ENCODE peak calls at places on chromosomes 7 and 10, in four cellular contexts. One of them, this sample, is unnamed.

GRCh38 chr10:43120948-43121290 is 17.3 kb upstream of the CSGALNACT2 start:
- DNase-seq in HCT116: no peak
- DNase-seq in SK-N-SH: no peak
- DNase-seq in HepG2: no peak
- DNase-seq in this sample: no peak

GRCh38 chr7:1853619-1854520 is 183.8 kb downstream of the ELFN1 start:
- DNase-seq in HepG2: no peak
- DNase-seq in SK-N-SH: no peak
- DNase-seq in HCT116: no peak
- DNase-seq in this sample: no peak

GRCh38 chr10:114343623-114344306 is 60.5 kb downstream of the AFAP1L2 start:
- DNase-seq in SK-N-SH: no peak
- DNase-seq in HepG2: no peak
- DNase-seq in HCT116: no peak
- DNase-seq in this sample: no peak

GRCh38 chr10:89283988-89284475 is 17.8 kb upstream of the IFIT2 start:
- DNase-seq in SK-N-SH: peak; percentile 70
- DNase-seq in HCT116: no peak
- DNase-seq in HepG2: peak; percentile 16
- DNase-seq in this sample: no peak

GRCh38 chr7:50209461-50210161 is 94.9 kb upstream of the IKZF1 start:
- DNase-seq in SK-N-SH: no peak
- DNase-seq in HCT116: no peak
- DNase-seq in HepG2: no peak
- DNase-seq in this sample: no peak

GRCh38 chr10:100781145-100781665 is 35.8 kb downstream of the PAX2 start:
- DNase-seq in HepG2: no peak
- DNase-seq in SK-N-SH: no peak
- DNase-seq in HCT116: no peak
- DNase-seq in this sample: no peak

GRCh38 chr10:126094537-126094936 is 198.2 kb downstream of the FANK1 start:
- DNase-seq in HepG2: no peak
- DNase-seq in SK-N-SH: no peak
- DNase-seq in HCT116: no peak
- DNase-seq in this sample: no peak

GRCh38 chr7:149782682-149783345 is 9.4 kb upstream of the ZNF467 start:
- DNase-seq in SK-N-SH: no peak
- DNase-seq in HCT116: no peak
- DNase-seq in HepG2: no peak
- DNase-seq in this sample: no peak

GRCh38 chr10:95268438-95268837 is 22.4 kb downstream of the PDLIM1 start:
- DNase-seq in SK-N-SH: peak; percentile 53
- DNase-seq in HCT116: no peak
- DNase-seq in HepG2: no peak
- DNase-seq in this sample: no peak

GRCh38 chr10:49167629-49168540 is 20.3 kb downstream of the TMEM273 start:
- DNase-seq in HepG2: no peak
- DNase-seq in HCT116: no peak
- DNase-seq in SK-N-SH: no peak
- DNase-seq in this sample: no peak

GRCh38 chr7:5586279-5586962 is 162.8 kb upstream of the TNRC18 start:
- DNase-seq in HepG2: no peak
- DNase-seq in HCT116: no peak
- DNase-seq in SK-N-SH: peak; percentile 36
- DNase-seq in this sample: no peak

GRCh38 chr7:2643386-2644229 is 11.8 kb downstream of the TTYH3 start:
- DNase-seq in SK-N-SH: peak; percentile 70
- DNase-seq in HCT116: no peak
- DNase-seq in HepG2: no peak
- DNase-seq in this sample: no peak

GRCh38 chr7:40937879-40938278 is 765.0 kb downstream of the INHBA start:
- DNase-seq in HepG2: no peak
- DNase-seq in SK-N-SH: no peak
- DNase-seq in HCT116: no peak
- DNase-seq in this sample: no peak

GRCh38 chr10:130470973-130471372 is 334.8 kb downstream of the GLRX3 start:
- DNase-seq in SK-N-SH: no peak
- DNase-seq in HepG2: no peak
- DNase-seq in HCT116: no peak
- DNase-seq in this sample: no peak

GRCh38 chr10:21334891-21335696 is 190.4 kb downstream of the SKIDA1 start:
- DNase-seq in HepG2: peak; percentile 61
- DNase-seq in HCT116: no peak
- DNase-seq in SK-N-SH: no peak
- DNase-seq in this sample: no peak

GRCh38 chr10:113407218-113407617 is 145.6 kb upstream of the HABP2 start:
- DNase-seq in HCT116: no peak
- DNase-seq in SK-N-SH: no peak
- DNase-seq in HepG2: no peak
- DNase-seq in this sample: no peak

GRCh38 chr10:118875087-118875486 is 120.3 kb upstream of the CACUL1 start:
- DNase-seq in HCT116: no peak
- DNase-seq in HepG2: no peak
- DNase-seq in SK-N-SH: no peak
- DNase-seq in this sample: no peak

GRCh38 chr10:116710021-116710420 is 32.3 kb downstream of the HSPA12A start:
- DNase-seq in HepG2: no peak
- DNase-seq in HCT116: no peak
- DNase-seq in SK-N-SH: no peak
- DNase-seq in this sample: no peak

GRCh38 chr10:5629789-5630436 is 36.5 kb downstream of the ASB13 start:
- DNase-seq in HepG2: peak; percentile 61
- DNase-seq in HCT116: peak; percentile 61
- DNase-seq in SK-N-SH: peak; percentile 84
- DNase-seq in this sample: no peak

GRCh38 chr7:13105209-13105608 is 417.8 kb downstream of the ARL4A start:
- DNase-seq in HepG2: no peak
- DNase-seq in HCT116: no peak
- DNase-seq in SK-N-SH: no peak
- DNase-seq in this sample: no peak

GRCh38 chr7:13107291-13107690 is 419.9 kb downstream of the ARL4A start:
- DNase-seq in HCT116: no peak
- DNase-seq in SK-N-SH: no peak
- DNase-seq in HepG2: no peak
- DNase-seq in this sample: no peak

GRCh38 chr7:13106513-13106912 is 419.1 kb downstream of the ARL4A start:
- DNase-seq in HepG2: no peak
- DNase-seq in HCT116: no peak
- DNase-seq in SK-N-SH: no peak
- DNase-seq in this sample: no peak

GRCh38 chr7:13099197-13099795 is 411.9 kb downstream of the ARL4A start:
- DNase-seq in HCT116: no peak
- DNase-seq in HepG2: peak; percentile 53
- DNase-seq in SK-N-SH: no peak
- DNase-seq in this sample: peak; percentile 72

DNA sequence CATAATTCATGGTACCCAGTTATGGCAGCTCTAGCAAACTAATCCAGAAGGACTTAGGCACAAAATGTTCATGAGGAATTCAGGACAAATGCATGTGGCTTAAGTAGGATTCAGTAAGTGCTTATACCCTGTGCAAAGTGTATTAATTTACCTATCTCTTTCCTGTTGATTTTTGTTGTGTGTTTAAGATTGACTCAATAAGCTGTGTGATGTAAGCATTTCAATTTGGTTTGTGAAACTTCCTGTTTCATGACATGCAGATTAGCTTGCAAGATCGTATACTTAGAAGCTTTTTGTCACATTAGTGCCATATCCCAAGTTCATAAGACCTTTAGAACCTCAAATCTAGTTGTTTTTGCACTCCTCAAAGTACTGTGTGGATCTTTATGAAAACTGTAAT is 416.7 kb downstream of the ARL4A start:
- DNase-seq in HCT116: no peak
- DNase-seq in HepG2: peak; percentile 14
- DNase-seq in SK-N-SH: no peak
- DNase-seq in this sample: no peak
- TF ChIP-seq SIN3A in HCT116: no peak
- TF ChIP-seq SIN3A in HepG2: no peak
- TF ChIP-seq SIN3A in SK-N-SH: no peak
- TF ChIP-seq SIN3A in this sample: no peak

DNA sequence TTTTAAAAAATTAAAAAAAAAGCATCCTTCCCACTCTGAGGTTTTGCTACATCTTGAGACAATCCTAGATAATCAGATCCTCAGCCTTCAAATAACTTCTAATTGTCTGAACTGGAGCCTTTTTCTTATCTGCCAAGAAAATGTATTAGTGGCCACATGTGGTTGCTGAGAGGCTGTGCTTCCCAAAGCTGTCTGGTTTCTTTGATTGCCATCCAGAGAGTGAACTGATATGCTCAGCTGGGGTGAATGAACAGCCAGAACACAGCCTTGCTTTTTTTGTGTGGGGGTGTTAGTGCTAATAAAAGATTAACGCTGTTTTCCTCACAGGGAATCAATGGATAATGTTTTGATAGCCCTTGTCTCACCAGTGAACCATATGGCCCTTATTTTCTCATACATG is 66.8 kb downstream of the BBS9 start:
- DNase-seq in SK-N-SH: peak; percentile 49
- DNase-seq in HCT116: no peak
- DNase-seq in HepG2: no peak
- DNase-seq in this sample: no peak
- TF ChIP-seq SIN3A in SK-N-SH: no peak
- TF ChIP-seq SIN3A in HCT116: no peak
- TF ChIP-seq SIN3A in HepG2: no peak
- TF ChIP-seq SIN3A in this sample: no peak

GRCh38 chr7:20220824-20221547 is 3.8 kb upstream of the MACC1 start:
- DNase-seq in HCT116: no peak
- DNase-seq in HepG2: no peak
- DNase-seq in SK-N-SH: no peak
- DNase-seq in this sample: no peak

GRCh38 chr7:20219062-20219445 is 1.9 kb upstream of the MACC1 start:
- DNase-seq in SK-N-SH: no peak
- DNase-seq in HepG2: no peak
- DNase-seq in HCT116: no peak
- DNase-seq in this sample: no peak

GRCh38 chr7:20222219-20222828 is 5.1 kb upstream of the MACC1 start:
- DNase-seq in HCT116: no peak
- DNase-seq in HepG2: no peak
- DNase-seq in SK-N-SH: no peak
- DNase-seq in this sample: no peak

GRCh38 chr7:20219446-20220292 is 2.5 kb upstream of the MACC1 start:
- DNase-seq in HepG2: peak; percentile 99
- DNase-seq in SK-N-SH: no peak
- DNase-seq in HCT116: no peak
- DNase-seq in this sample: no peak

DNA sequence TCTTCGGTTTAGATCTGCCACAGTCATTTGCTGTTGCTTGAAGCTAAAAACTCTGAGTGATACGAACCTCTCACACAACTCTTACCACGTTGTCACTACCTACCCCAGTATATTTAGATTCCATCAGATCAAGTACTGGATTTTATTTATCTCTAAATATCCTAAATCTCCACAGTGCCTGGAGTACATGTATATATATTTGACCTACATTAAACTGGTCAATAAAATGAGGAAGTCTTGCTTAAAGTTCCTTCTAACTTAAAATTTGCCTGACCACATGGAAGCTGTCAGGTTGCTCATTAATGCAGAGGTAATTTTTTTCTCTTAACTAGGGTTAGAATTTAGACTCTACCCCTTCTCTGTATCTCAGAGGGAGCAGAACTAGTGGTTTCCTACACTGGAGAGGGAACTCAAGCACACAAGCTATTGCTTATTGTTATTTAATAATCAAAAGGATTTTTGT is 3.1 kb upstream of the MACC1 start:
- DNase-seq in SK-N-SH: no peak
- DNase-seq in HepG2: no peak
- DNase-seq in HCT116: no peak
- DNase-seq in this sample: no peak
- TF ChIP-seq SIN3A in SK-N-SH: no peak
- TF ChIP-seq SIN3A in HepG2: no peak
- TF ChIP-seq SIN3A in HCT116: no peak
- TF ChIP-seq SIN3A in this sample: no peak

GRCh38 chr7:112942981-112943380 is 143.6 kb downstream of the GPR85 start:
- DNase-seq in HepG2: no peak
- DNase-seq in SK-N-SH: no peak
- DNase-seq in HCT116: no peak
- DNase-seq in this sample: no peak

GRCh38 chr7:112938895-112939588 is 147.6 kb downstream of the GPR85 start:
- DNase-seq in HCT116: no peak
- DNase-seq in HepG2: peak; percentile 5
- DNase-seq in SK-N-SH: peak; percentile 67
- DNase-seq in this sample: no peak

GRCh38 chr7:112940314-112940732 is 146.3 kb downstream of the GPR85 start:
- DNase-seq in HepG2: no peak
- DNase-seq in SK-N-SH: no peak
- DNase-seq in HCT116: no peak
- DNase-seq in this sample: no peak

GRCh38 chr7:112937651-112938390 is 147.6 kb upstream of the TMEM168 start:
- DNase-seq in HepG2: no peak
- DNase-seq in HCT116: no peak
- DNase-seq in SK-N-SH: no peak
- DNase-seq in this sample: no peak

DNA sequence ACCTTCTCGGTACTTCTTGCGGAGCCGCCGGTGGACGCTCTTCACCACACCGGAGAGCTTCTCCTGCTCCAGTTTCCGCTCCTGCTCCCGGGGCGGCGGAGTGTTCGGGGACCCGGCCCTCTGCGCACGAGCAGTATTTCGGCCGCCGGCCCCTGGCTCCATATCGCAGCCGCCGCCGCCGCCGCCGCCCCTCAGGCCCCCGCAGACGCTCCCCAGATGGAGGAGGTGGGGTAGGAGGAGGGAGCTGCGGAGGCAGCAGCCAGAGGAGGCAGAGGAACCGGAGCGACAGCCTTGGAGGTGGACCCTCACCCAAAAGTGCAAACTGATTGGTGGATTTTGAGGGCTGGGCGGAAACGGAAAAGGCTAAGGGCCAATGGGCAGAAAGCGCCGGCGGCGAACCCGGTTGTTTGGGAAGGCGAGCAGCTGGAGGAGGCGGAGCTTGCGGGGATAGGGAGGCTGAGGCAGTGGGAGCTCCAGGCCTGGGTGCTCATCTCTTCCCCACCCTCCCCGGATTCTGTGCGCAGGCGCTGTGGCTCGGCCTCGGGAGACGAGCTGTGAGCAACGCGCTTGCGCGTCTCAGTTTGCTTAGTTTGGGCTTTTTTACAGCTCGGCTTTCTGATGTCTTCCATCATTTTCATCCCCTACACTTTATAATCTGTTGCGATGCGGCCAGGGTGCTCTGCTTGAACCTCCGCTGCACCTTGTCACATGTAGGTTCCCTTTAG is 146.9 kb downstream of the GPR85 start:
- DNase-seq in HCT116: peak; percentile 98
- DNase-seq in HepG2: peak; percentile 98
- DNase-seq in SK-N-SH: peak; percentile 98
- DNase-seq in this sample: peak; percentile 99
- TF ChIP-seq SIN3A in HCT116: no peak
- TF ChIP-seq SIN3A in HepG2: peak; percentile 77
- TF ChIP-seq SIN3A in SK-N-SH: peak; percentile 34
- TF ChIP-seq SIN3A in this sample: peak; percentile 34

GRCh38 chr10:10819206-10819856 is 198.3 kb upstream of the CELF2 start:
- DNase-seq in SK-N-SH: no peak
- DNase-seq in HepG2: no peak
- DNase-seq in HCT116: no peak
- DNase-seq in this sample: no peak
- TF ChIP-seq SIN3A in SK-N-SH: no peak
- TF ChIP-seq SIN3A in HepG2: no peak
- TF ChIP-seq SIN3A in HCT116: no peak
- TF ChIP-seq SIN3A in this sample: no peak

GRCh38 chr10:2049560-2049959 is 312.2 kb upstream of the ADARB2 start:
- DNase-seq in SK-N-SH: no peak
- DNase-seq in HepG2: no peak
- DNase-seq in HCT116: no peak
- DNase-seq in this sample: no peak

GRCh38 chr10:2051108-2051507 is 313.8 kb upstream of the ADARB2 start:
- DNase-seq in SK-N-SH: no peak
- DNase-seq in HepG2: no peak
- DNase-seq in HCT116: no peak
- DNase-seq in this sample: no peak

GRCh38 chr10:2054728-2055127 is 317.4 kb upstream of the ADARB2 start:
- DNase-seq in HCT116: no peak
- DNase-seq in HepG2: no peak
- DNase-seq in SK-N-SH: peak; percentile 39
- DNase-seq in this sample: no peak
- TF ChIP-seq SIN3A in HCT116: no peak
- TF ChIP-seq SIN3A in HepG2: no peak
- TF ChIP-seq SIN3A in SK-N-SH: no peak
- TF ChIP-seq SIN3A in this sample: no peak